ENCODE peak calls at places on chromosomes 16 and 17, in six cellular contexts. Y is IMR-90, W is mesenchymal stem cell, N is mesendoderm, K is H9, O is H1. Q is an unnamed sample.

GRCh38 chr17:35293151-35293837 is 50.4 kb downstream of the SLFN5 start:
- DNase-seq in Y (no peak), W (no peak), N (no peak), K (no peak), O (no peak), Q (no peak)

GRCh38 chr16:48366165-48367093 is 18.8 kb downstream of the SIAH1 start:
- DNase-seq in Y (peak; percentile 90), W (peak; percentile 90), N (peak; percentile 93), K (peak; percentile 56), O (no peak), Q (no peak)

GRCh38 chr17:34706029-34706428 is 126.6 kb downstream of the TMEM132E start:
- DNase-seq in Y (peak; percentile 1), W (no peak), N (peak; percentile 37), K (peak; percentile 43), O (no peak), Q (peak; percentile 64)

GRCh38 chr16:3152273-3153076 is 17.6 kb downstream of the ZNF213 start:
- DNase-seq in Y (peak; percentile 90), W (peak; percentile 92), N (peak; percentile 97), K (peak; percentile 97), O (peak; percentile 88), Q (peak; percentile 96)

GRCh38 chr17:67576471-67576870 is 141.3 kb upstream of the NOL11 start:
- DNase-seq in Y (no peak), W (no peak), N (no peak), K (no peak), O (no peak), Q (no peak)

GRCh38 chr17:3665834-3666233 is 2.5 kb downstream of the TAX1BP3 start:
- DNase-seq in Y (no peak), W (no peak), N (no peak), K (no peak), O (no peak), Q (no peak)

GRCh38 chr17:182164-182751 is 808 bp upstream of the DOC2B start:
- DNase-seq in Y (no peak), W (no peak), N (no peak), K (no peak), O (no peak), Q (no peak)

GRCh38 chr17:79796570-79797491 is at the start of gene CBX8:
- DNase-seq in Y (peak; percentile 99), W (peak; percentile 99), N (peak; percentile 99), K (peak; percentile 100), O (peak; percentile 99), Q (peak; percentile 100)

GRCh38 chr16:69326172-69326873 is 4.1 kb downstream of the PDF start:
- DNase-seq in Y (no peak), W (no peak), N (no peak), K (no peak), O (no peak), Q (no peak)

GRCh38 chr16:88298882-88299745 is 83.6 kb upstream of the ZNF469 start:
- DNase-seq in Y (peak; percentile 68), W (peak; percentile 41), N (no peak), K (no peak), O (no peak), Q (no peak)

GRCh38 chr16:79997257-79997656 is 396.7 kb upstream of the MAF start:
- DNase-seq in Y (peak; percentile 26), W (peak; percentile 15), N (peak; percentile 44), K (peak; percentile 37), O (no peak), Q (no peak)

GRCh38 chr16:81500833-81501521 is 56.4 kb downstream of the CMIP start:
- DNase-seq in Y (peak; percentile 81), W (peak; percentile 95), N (no peak), K (no peak), O (no peak), Q (no peak)

GRCh38 chr16:80527297-80527696 is 13.5 kb upstream of the DYNLRB2 start:
- DNase-seq in Y (peak; percentile 11), W (no peak), N (peak; percentile 66), K (peak; percentile 69), O (no peak), Q (peak; percentile 11)

GRCh38 chr17:17728550-17729251 is 47.4 kb downstream of the RAI1 start:
- DNase-seq in Y (no peak), W (no peak), N (no peak), K (no peak), O (no peak), Q (no peak)

GRCh38 chr16:86091976-86092375 is 193.0 kb downstream of the IRF8 start:
- DNase-seq in Y (no peak), W (no peak), N (no peak), K (no peak), O (no peak), Q (no peak)

GRCh38 chr16:50395763-50396710 is 27.2 kb upstream of the BRD7 start:
- DNase-seq in Y (no peak), W (no peak), N (no peak), K (no peak), O (no peak), Q (no peak)

GRCh38 chr17:39626171-39626670 is 531 bp upstream of the PPP1R1B start:
- DNase-seq in Y (no peak), W (no peak), N (no peak), K (no peak), O (no peak), Q (no peak)

GRCh38 chr17:39628655-39629493 is 2.1 kb downstream of the PPP1R1B start:
- DNase-seq in Y (no peak), W (no peak), N (no peak), K (no peak), O (no peak), Q (no peak)

GRCh38 chr17:39627717-39628516 is 1.2 kb downstream of the PPP1R1B start:
- DNase-seq in Y (no peak), W (no peak), N (no peak), K (no peak), O (no peak), Q (no peak)

GRCh38 chr17:39626671-39627169 is at the start of gene PPP1R1B:
- DNase-seq in Y (no peak), W (no peak), N (no peak), K (peak; percentile 66), O (no peak), Q (no peak)

GRCh38 chr17:39627170-39627716 is 491 bp downstream of the PPP1R1B start:
- DNase-seq in Y (no peak), W (no peak), N (no peak), K (peak; percentile 32), O (no peak), Q (no peak)
- H2BK15ac ChIP-seq in Y (no peak overlapping the region), W (no peak overlapping the region), N (no peak overlapping the region), K (no peak overlapping the region), O (no peak overlapping the region), Q (peak overlapping the region; percentile 42)

GRCh38 chr17:32488604-32489180 is 1.9 kb downstream of the CDK5R1 start:
- DNase-seq in Y (no peak), W (no peak), N (no peak), K (no peak), O (no peak), Q (no peak)
- H3K9ac ChIP-seq in Y (no peak overlapping the region), W (no peak overlapping the region), N (no peak overlapping the region), K (no peak overlapping the region), O (no peak overlapping the region), Q (no peak overlapping the region)

DNA sequence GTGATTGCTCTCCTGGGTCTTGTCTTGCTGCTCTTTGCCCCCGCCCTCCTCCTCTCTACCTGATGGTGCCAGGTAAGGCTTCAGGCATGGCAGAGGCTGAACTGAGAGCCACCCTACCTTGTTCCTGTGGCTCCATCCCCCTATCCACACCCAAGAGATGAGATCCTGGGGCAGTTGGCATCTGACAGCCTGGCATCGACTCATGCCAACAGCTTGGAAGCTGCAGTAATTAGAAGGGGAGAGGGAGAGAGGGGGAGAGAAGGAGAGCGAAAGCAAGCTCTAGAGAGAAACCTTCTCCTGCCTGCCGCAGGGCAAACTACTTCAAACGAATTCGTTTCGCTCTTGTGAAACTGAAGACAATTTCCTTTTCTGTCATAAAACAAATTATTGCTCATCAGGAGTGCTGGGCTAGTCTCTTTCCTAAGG is 13.8 kb upstream of the SP6 start:
- DNase-seq in Y (no peak), W (no peak), N (no peak), K (no peak), O (no peak), Q (no peak)
- H3K27ac ChIP-seq in Y (no peak overlapping the region), W (no peak overlapping the region), N (no peak overlapping the region), K (no peak overlapping the region), O (no peak overlapping the region), Q (no peak overlapping the region)

GRCh38 chr17:49352587-49353154 is 9.4 kb downstream of the ZNF652 start:
- DNase-seq in Y (no peak), W (no peak), N (no peak), K (no peak), O (no peak), Q (no peak)
- H2BK15ac ChIP-seq in Y (no peak overlapping the region), W (no peak overlapping the region), N (no peak overlapping the region), K (no peak overlapping the region), O (no peak overlapping the region), Q (no peak overlapping the region)

DNA sequence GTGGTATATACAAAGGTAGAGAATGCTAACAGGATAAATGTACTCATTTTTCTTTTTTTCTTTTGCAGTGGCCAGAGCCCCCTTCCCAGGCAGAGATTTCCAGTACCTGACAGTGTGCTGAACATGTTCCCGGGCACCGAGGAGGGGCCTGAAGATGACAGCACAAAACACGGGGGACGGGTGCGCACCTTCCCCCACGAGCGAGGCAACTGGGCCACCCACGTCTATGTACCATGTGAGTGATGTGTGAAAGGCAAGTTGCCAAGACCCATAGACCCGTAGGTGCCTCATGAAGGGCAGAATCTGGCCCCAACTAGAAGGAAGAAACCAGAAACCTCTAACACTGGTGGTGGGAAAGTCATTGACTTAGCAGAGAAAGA is 1.2 kb downstream of the USB1 start:
- DNase-seq in Y (no peak), W (no peak), N (no peak), K (no peak), O (no peak), Q (no peak)
- H3K9ac ChIP-seq in Y (no peak overlapping the region), W (no peak overlapping the region), N (peak overlapping the region; percentile 88), K (no peak overlapping the region), O (no peak overlapping the region), Q (no peak overlapping the region)

DNA sequence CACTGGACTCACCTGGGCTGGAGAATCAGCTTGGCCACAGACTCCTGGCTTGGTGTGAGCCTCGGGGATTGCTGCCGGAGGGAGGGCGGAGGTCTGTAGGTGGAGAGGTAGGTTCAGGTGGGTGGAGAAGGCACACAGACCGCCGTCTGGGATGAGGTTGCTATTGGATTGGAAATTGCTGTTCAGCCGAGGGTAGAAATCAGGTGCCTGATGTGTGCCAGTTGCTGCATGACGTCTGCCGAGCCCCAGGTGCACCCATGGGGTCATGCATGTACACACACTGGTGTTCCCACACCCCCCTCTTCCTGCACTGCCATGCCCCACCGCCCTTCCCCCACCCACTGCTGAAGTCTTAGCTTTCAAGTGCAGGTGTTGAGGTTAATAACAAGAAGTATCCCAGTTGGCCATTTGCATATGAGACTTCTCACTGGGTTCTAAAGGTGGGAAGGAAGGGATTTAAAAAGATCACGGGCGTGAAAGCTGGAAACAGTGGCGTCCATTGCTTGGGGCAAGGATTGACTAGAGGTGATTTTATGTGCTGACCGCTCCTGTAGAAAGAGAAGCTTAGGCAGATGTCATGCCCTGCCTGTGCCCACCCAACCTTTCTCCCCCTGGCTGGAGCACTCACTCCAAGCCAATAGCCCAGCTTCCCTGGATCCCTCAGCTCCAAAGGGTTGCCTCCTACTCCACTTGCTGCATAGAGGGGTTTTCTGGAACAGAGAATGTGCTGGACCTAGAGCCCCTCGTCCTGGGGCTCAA is 193.6 kb downstream of the CCDC182 start:
- DNase-seq in Y (no peak), W (no peak), N (no peak), K (no peak), O (no peak), Q (no peak)
- H3K27ac ChIP-seq in Y (no peak overlapping the region), W (no peak overlapping the region), N (no peak overlapping the region), K (no peak overlapping the region), O (peak overlapping the region; percentile 29), Q (no peak overlapping the region)

DNA sequence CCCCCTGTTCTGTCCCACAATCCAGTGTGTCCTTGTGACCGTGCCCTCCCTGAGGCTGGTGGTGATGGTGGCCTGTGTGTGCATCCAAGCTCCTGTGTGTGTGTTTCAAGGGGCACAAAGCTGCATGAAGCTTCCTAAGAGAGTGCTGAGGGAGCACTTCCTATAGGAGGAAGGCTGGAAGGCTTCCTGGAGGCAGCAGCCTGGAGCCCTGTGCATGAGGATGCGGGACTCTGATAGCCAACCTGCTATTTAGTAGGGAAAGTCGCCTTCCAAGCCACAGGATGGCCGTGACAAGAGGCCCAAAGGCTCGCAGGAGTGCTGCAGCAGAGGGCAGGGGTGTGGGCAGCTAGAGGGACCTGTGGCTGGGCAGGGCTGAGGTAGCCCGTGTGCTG is 8.3 kb downstream of the MYO15B start:
- DNase-seq in Y (no peak), W (no peak), N (no peak), K (peak; percentile 27), O (no peak), Q (no peak)
- H2BK15ac ChIP-seq in Y (no peak overlapping the region), W (no peak overlapping the region), N (no peak overlapping the region), K (no peak overlapping the region), O (no peak overlapping the region), Q (peak overlapping the region; percentile 67)